ENCODE peak calls at places on chromosomes 7 and 10, in six cellular contexts. C is upper lobe of right lung, Y is ovary, M is vagina, E is psoas muscle, W is hepatocyte. D is an unnamed sample.

GRCh38 chr10:117543245-117543998 is 876 bp downstream of the EMX2 start:
- DNase-seq in E (no peak), Y (peak; percentile 69), C (no peak), M (no peak), W (peak; percentile 57), D (no peak)

GRCh38 chr7:2800923-2801682 is 43.0 kb downstream of the GNA12 start:
- DNase-seq in Y (peak; percentile 78), E (no peak), W (no peak), C (no peak), M (no peak), D (no peak)

GRCh38 chr10:5092375-5092774 is 1.8 kb upstream of the AKR1C3 start:
- DNase-seq in M (no peak), Y (no peak), E (no peak), C (no peak), W (no peak), D (no peak)

GRCh38 chr7:152148706-152149105 is 123.2 kb downstream of the GALNT11 start:
- DNase-seq in W (no peak), C (no peak), Y (no peak), E (no peak), M (no peak), D (no peak)

GRCh38 chr7:95011156-95011928 is 103.9 kb downstream of the PPP1R9A start:
- DNase-seq in C (no peak), W (no peak), E (no peak), M (no peak), Y (no peak), D (no peak)

GRCh38 chr7:96200740-96201139 is 121.2 kb downstream of the SLC25A13 start:
- DNase-seq in C (no peak), M (no peak), W (no peak), E (no peak), Y (no peak), D (no peak)

GRCh38 chr10:121460733-121461132 is 137.5 kb downstream of the FGFR2 start:
- DNase-seq in E (no peak), W (no peak), Y (no peak), C (no peak), M (no peak), D (no peak)

GRCh38 chr7:22854158-22855048 is 31.8 kb upstream of the TOMM7 start:
- DNase-seq in W (peak; percentile 74), E (peak; percentile 95), Y (peak; percentile 91), C (peak; percentile 95), M (no peak), D (peak; percentile 94)

GRCh38 chr7:74043523-74043951 is 15.6 kb downstream of the ELN start:
- DNase-seq in E (no peak), M (no peak), W (no peak), Y (no peak), C (no peak), D (no peak)

GRCh38 chr7:37285701-37286475 is 162.8 kb downstream of the ELMO1 start:
- DNase-seq in W (no peak), E (no peak), Y (peak; percentile 30), C (no peak), M (no peak), D (no peak)

GRCh38 chr10:120982507-120982906 is 131.3 kb downstream of the WDR11 start:
- DNase-seq in M (peak; percentile 19), Y (no peak), W (no peak), E (no peak), C (no peak), D (no peak)

GRCh38 chr7:82327898-82328297 is 115.7 kb downstream of the CACNA2D1 start:
- DNase-seq in Y (no peak), C (no peak), E (no peak), M (no peak), W (no peak), D (peak; percentile 48)

GRCh38 chr7:18320971-18321567 is 174.5 kb upstream of the HDAC9 start:
- DNase-seq in C (no peak), E (no peak), M (no peak), Y (no peak), W (peak; percentile 63), D (peak; percentile 12)

GRCh38 chr10:201328-201771 is 66.1 kb downstream of the ZMYND11 start:
- DNase-seq in W (no peak), M (no peak), E (no peak), Y (no peak), C (no peak), D (no peak)

GRCh38 chr7:139242741-139243281 is 11.8 kb downstream of the UBN2 start:
- DNase-seq in Y (no peak), M (no peak), C (no peak), W (peak; percentile 26), E (no peak), D (no peak)

GRCh38 chr10:131573256-131574215 is 262.0 kb upstream of the TCERG1L start:
- DNase-seq in E (no peak), Y (no peak), M (peak; percentile 87), C (no peak), W (no peak), D (no peak)

GRCh38 chr7:27248427-27248806 is 5.8 kb downstream of the EVX1 start:
- DNase-seq in C (no peak), M (no peak), E (no peak), W (no peak), Y (no peak), D (no peak)

GRCh38 chr10:48254745-48255144 is 19.8 kb downstream of the FRMPD2 start:
- DNase-seq in Y (no peak), C (no peak), E (no peak), M (no peak), W (no peak), D (no peak)

GRCh38 chr7:26653430-26653911 is 210.9 kb downstream of the SKAP2 start:
- DNase-seq in C (no peak), E (no peak), M (no peak), Y (no peak), W (peak; percentile 9), D (peak; percentile 37)

GRCh38 chr10:34781709-34782108 is 33.4 kb downstream of the PARD3 start:
- DNase-seq in M (no peak), Y (no peak), C (no peak), W (no peak), E (no peak), D (no peak)

GRCh38 chr7:127893547-127893946 is 137.7 kb downstream of the LRRC4 start:
- DNase-seq in C (no peak), M (no peak), E (no peak), Y (no peak), W (no peak), D (no peak)

GRCh38 chr10:116715396-116715795 is 27.0 kb downstream of the HSPA12A start:
- DNase-seq in Y (no peak), E (no peak), M (no peak), C (no peak), W (no peak), D (no peak)

GRCh38 chr10:104143829-104144228 is 21.9 kb downstream of the SFR1 start:
- DNase-seq in M (no peak), E (no peak), W (no peak), C (no peak), Y (no peak), D (no peak)

GRCh38 chr10:6423413-6424170 is 156.5 kb downstream of the PRKCQ start:
- DNase-seq in Y (no peak), C (no peak), E (no peak), W (no peak), M (no peak), D (no peak)

GRCh38 chr7:123958186-123958703 is 33.2 kb downstream of the SPAM1 start:
- DNase-seq in W (no peak), M (no peak), Y (no peak), E (no peak), C (no peak), D (no peak)

GRCh38 chr10:38102889-38103288 is 8.8 kb downstream of the ZNF37A start:
- DNase-seq in M (no peak), Y (no peak), E (no peak), C (no peak), W (no peak), D (no peak)

GRCh38 chr10:38103754-38104153 is 9.6 kb downstream of the ZNF37A start:
- DNase-seq in M (no peak), C (no peak), W (no peak), Y (no peak), E (no peak), D (no peak)
- H3K9me3 ChIP-seq in M (peaks cover 24% of the 10 kb centered on the region), C (peaks cover 23% of the 10 kb centered on the region), W (peaks cover 12% of the 10 kb centered on the region), Y (peaks cover 36% of the 10 kb centered on the region), E (peaks cover 61% of the 10 kb centered on the region), D (peaks cover 9% of the 10 kb centered on the region)

GRCh38 chr10:13712799-13713581 is 126.2 kb downstream of the PRPF18 start:
- DNase-seq in E (peak; percentile 88), Y (no peak), W (peak; percentile 36), C (peak; percentile 81), M (no peak), D (no peak)
- H3K4me3 ChIP-seq in E (no peak overlapping the region), Y (no peak overlapping the region), W (no peak overlapping the region), C (no peak overlapping the region), M (no peak overlapping the region), D (no peak overlapping the region)

DNA sequence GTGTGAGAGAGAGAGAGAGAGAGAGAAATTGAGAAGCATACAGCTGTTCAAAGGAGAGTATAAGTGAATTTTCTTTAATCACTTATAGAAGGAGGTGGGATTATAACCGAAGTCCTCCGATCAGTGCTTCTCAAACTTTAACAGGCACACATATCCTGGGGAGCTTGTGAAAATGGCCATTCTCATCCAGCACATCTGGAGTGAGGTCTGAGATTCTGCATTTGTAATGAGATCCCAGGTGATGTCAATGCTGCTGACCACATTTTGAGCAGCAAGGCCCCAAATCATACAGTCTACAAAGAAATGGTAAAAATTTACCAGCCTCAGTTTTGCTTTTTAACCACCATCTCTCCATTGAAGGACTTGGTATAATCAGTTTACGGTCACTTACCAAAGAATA is 219.0 kb downstream of the PTEN start:
- DNase-seq in E (no peak), C (no peak), W (no peak), M (no peak), Y (no peak), D (no peak)
- H3K4me1 ChIP-seq in E (peaks cover 9% of the 10 kb centered on the region), C (peaks cover 19% of the 10 kb centered on the region), W (peaks cover 18% of the 10 kb centered on the region), M (peaks cover 26% of the 10 kb centered on the region), Y (no peaks in the 10 kb centered on the region), D (no peaks in the 10 kb centered on the region)

GRCh38 chr7:57424515-57425238 is 25.3 kb upstream of the ZNF716 start:
- DNase-seq in E (no peak), M (no peak), Y (no peak), C (no peak), W (no peak), D (no peak)
- H3K9me3 ChIP-seq in E (no peaks in the 10 kb centered on the region), M (no peaks in the 10 kb centered on the region), Y (no peaks in the 10 kb centered on the region), C (no peaks in the 10 kb centered on the region), W (no peaks in the 10 kb centered on the region), D (no peaks in the 10 kb centered on the region)

GRCh38 chr10:1736972-1737221 is 428 bp downstream of the ADARB2 start:
- DNase-seq in Y (no peak), M (no peak), C (no peak), W (no peak), E (no peak), D (no peak)
- H3K4me3 ChIP-seq in Y (no peak overlapping the region), M (peak overlapping the region; percentile 18), C (peak overlapping the region; percentile 25), W (peak overlapping the region; percentile 44), E (peak overlapping the region; percentile 28), D (no peak overlapping the region)

D was measured in HAP-1.